ENCODE peak calls at places on chromosomes 2 and 18, in five cellular contexts. P, H, A, O and Y are unnamed samples.

GRCh38 chr18:73511751-73512525 is 635.7 kb downstream of the FBXO15 start:
- ATAC-seq in P (no peak), H (no peak), A (no peak), O (no peak), Y (no peak)

GRCh38 chr2:187390891-187391290 is 57.2 kb downstream of the CALCRL start:
- ATAC-seq in O (no peak), P (no peak), A (no peak), H (no peak), Y (no peak)

GRCh38 chr18:69233465-69234054 is 167.1 kb upstream of the DOK6 start:
- ATAC-seq in A (peak; percentile 67), O (no peak), H (no peak), P (no peak), Y (no peak)

GRCh38 chr18:74898965-74899364 is 301.3 kb downstream of the ZNF407 start:
- ATAC-seq in P (no peak), H (no peak), O (no peak), A (no peak), Y (no peak)

GRCh38 chr2:75429036-75429435 is 131.7 kb downstream of the EVA1A start:
- ATAC-seq in A (no peak), H (no peak), P (no peak), O (no peak), Y (no peak)

GRCh38 chr2:60569680-60570111 is 16.2 kb upstream of the BCL11A start:
- ATAC-seq in H (no peak), O (no peak), A (no peak), P (no peak), Y (no peak)

GRCh38 chr18:78087338-78087737 is 837.7 kb downstream of the GALR1 start:
- ATAC-seq in H (peak; percentile 34), O (peak; percentile 75), P (no peak), A (no peak), Y (no peak)

GRCh38 chr2:121043827-121044222 is 241.2 kb downstream of the TFCP2L1 start:
- ATAC-seq in P (peak; percentile 72), O (no peak), A (no peak), H (no peak), Y (no peak)

GRCh38 chr2:2779727-2780126 is 448.7 kb upstream of the MYT1L start:
- ATAC-seq in O (no peak), A (no peak), H (no peak), P (no peak), Y (no peak)

GRCh38 chr2:172438064-172438421 is 10.7 kb downstream of the ITGA6 start:
- ATAC-seq in H (no peak), P (no peak), A (no peak), O (no peak), Y (no peak)

GRCh38 chr18:24427484-24427883 is 1.0 kb downstream of the IMPACT start:
- ATAC-seq in H (peak; percentile 62), O (no peak), P (no peak), A (no peak), Y (no peak)

GRCh38 chr2:33104726-33105125 is 158.0 kb downstream of the LTBP1 start:
- ATAC-seq in P (no peak), A (no peak), H (peak; percentile 19), O (no peak), Y (peak; percentile 19)

GRCh38 chr2:8477511-8478132 is 204.2 kb upstream of the ID2 start:
- ATAC-seq in O (no peak), H (no peak), P (no peak), A (no peak), Y (peak; percentile 27)

GRCh38 chr2:240443891-240444301 is 8.4 kb downstream of the GPC1 start:
- ATAC-seq in A (no peak), H (no peak), O (no peak), P (no peak), Y (no peak)

GRCh38 chr2:196137271-196137670 is 34.1 kb downstream of the STK17B start:
- ATAC-seq in A (no peak), O (no peak), H (no peak), P (no peak), Y (no peak)

GRCh38 chr2:109172556-109173105 is 43.6 kb downstream of the SH3RF3 start:
- ATAC-seq in A (no peak), H (no peak), P (no peak), O (no peak), Y (no peak)

GRCh38 chr2:197174539-197175094 is 136.0 kb downstream of the ANKRD44 start:
- ATAC-seq in O (no peak), A (no peak), P (peak; percentile 42), H (no peak), Y (no peak)

GRCh38 chr2:111157071-111157661 is 36.5 kb downstream of the BCL2L11 start:
- ATAC-seq in A (no peak), H (no peak), O (no peak), P (no peak), Y (no peak)

GRCh38 chr2:166180951-166181812 is 53.4 kb upstream of the SCN1A start:
- ATAC-seq in P (peak; percentile 96), A (no peak), H (peak; percentile 89), O (peak; percentile 83), Y (no peak)

GRCh38 chr2:211737282-211737681 is 801.3 kb downstream of the ERBB4 start:
- ATAC-seq in A (no peak), P (no peak), O (no peak), H (no peak), Y (no peak)

GRCh38 chr2:41955641-41956040 is 92.2 kb upstream of the PKDCC start:
- ATAC-seq in H (no peak), O (no peak), A (no peak), P (no peak), Y (no peak)

GRCh38 chr2:31387850-31388249 is 26.7 kb downstream of the XDH start:
- ATAC-seq in P (peak; percentile 51), O (peak; percentile 27), A (no peak), H (no peak), Y (no peak)

GRCh38 chr2:238948765-238949641 is 101.1 kb downstream of the TWIST2 start:
- ATAC-seq in P (no peak), H (no peak), A (no peak), O (no peak), Y (no peak)

GRCh38 chr2:85844486-85844885 is 44.3 kb downstream of the ST3GAL5 start:
- ATAC-seq in O (no peak), P (no peak), H (no peak), A (no peak), Y (no peak)

GRCh38 chr2:27118525-27119329 is at the start of gene CGREF1:
- ATAC-seq in A (no peak), P (peak; percentile 40), O (no peak), H (no peak), Y (peak; percentile 35)

GRCh38 chr18:47370052-47370451 is 118.6 kb upstream of the SKOR2 start:
- ATAC-seq in H (no peak), P (no peak), A (no peak), O (no peak), Y (no peak)

DNA sequence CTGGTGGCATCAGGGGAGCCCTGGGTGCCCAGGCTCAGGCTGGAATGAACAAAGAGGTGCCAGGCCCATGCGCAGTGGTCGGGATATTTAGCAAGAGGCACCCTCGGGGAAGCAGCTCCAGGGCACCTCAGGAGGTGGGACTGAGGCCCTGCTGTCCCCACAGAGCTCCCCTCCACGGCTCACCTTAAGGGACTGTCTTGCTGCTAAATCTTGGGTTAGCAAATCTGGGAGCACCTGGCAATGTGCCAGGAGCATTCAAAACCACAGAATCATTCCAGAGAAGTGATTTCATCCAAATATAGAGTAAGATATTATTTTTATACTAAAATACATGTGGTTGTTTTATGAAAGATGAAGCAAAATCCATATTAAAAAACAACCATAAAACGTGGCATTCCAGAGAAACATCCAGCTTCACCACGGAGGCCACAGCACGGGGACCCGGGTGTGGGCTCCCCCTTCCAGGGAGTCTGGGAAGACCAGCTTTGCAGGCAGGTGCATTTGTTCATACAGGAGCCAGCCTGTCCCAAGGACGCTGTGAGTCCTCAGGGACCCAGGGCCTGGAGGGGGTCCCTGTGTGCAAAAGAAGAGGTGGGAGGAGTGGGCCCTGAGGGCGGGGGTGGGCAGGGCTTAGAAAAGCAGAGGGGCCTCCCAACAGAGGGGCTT is 16.3 kb downstream of the HS1BP3 start:
- ATAC-seq in P (no peak), O (no peak), H (no peak), A (no peak), Y (no peak)
- H3K27me3 ChIP-seq in P (no peaks in the 10 kb centered on the region), O (no peaks in the 10 kb centered on the region), H (peaks cover 4% of the 10 kb centered on the region), A (no peaks in the 10 kb centered on the region), Y (no peaks in the 10 kb centered on the region)

DNA sequence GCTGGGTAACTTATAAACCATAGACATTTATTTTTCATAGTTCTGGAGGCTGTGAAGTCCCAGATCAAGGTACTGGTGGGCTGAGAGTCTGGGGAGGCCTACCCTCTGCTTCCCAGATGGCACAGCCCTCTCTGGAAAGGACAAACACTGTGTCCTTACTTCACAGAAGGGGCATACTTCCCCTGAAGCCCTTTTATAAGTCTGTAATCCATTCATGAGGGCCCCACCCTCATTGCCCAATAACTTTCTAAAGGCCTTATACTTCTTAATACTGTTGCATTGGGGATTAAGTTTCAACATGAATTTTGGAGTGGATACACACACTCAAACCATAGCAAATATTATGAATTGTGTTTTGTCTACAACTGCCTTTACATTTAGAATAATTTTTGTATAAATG is 36.0 kb downstream of the ATIC start:
- ATAC-seq in P (no peak), H (no peak), O (no peak), A (no peak), Y (no peak)
- TF ChIP-seq POLR2A in P (no peak), H (no peak), O (no peak), A (no peak), Y (no peak)

DNA sequence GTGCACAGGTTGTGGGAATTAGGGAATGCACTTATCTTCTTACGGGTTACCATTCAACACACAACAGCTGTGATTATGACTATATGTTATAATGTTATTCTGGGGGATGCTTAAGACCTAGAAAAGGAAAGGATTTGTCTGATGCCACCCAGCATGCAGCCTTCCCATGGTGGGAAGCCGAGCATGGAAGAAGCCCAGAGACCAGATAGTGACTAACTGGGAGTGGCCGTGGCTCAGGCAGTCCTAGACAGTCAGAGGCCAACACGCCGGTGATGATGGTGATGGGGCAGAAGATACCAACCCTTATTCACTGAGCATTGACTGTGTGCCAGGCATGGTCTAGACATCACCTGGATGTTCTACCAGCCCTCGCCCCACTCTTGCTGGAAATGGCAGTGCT is 35.9 kb downstream of the CYRIA start:
- ATAC-seq in P (no peak), O (no peak), H (no peak), A (no peak), Y (no peak)
- H3K4me1 ChIP-seq in P (no peaks in the 10 kb centered on the region), O (peaks cover 36% of the 10 kb centered on the region), H (peaks cover 22% of the 10 kb centered on the region), A (peaks cover 17% of the 10 kb centered on the region), Y (peaks cover 19% of the 10 kb centered on the region)

GRCh38 chr18:45498270-45498625 is 117.0 kb upstream of the SLC14A2 start:
- ATAC-seq in P (no peak), O (no peak), H (no peak), A (no peak), Y (no peak)
- H3K27me3 ChIP-seq in P (peaks cover 4% of the 10 kb centered on the region), O (no peaks in the 10 kb centered on the region), H (no peaks in the 10 kb centered on the region), A (no peaks in the 10 kb centered on the region), Y (no peaks in the 10 kb centered on the region)

GRCh38 chr2:134417968-134418557 is 164.2 kb downstream of the MGAT5 start:
- ATAC-seq in A (no peak), P (no peak), H (no peak), O (no peak), Y (no peak)
- TF ChIP-seq POLR2A in A (no peak), P (no peak), H (no peak), O (no peak), Y (no peak)

DNA sequence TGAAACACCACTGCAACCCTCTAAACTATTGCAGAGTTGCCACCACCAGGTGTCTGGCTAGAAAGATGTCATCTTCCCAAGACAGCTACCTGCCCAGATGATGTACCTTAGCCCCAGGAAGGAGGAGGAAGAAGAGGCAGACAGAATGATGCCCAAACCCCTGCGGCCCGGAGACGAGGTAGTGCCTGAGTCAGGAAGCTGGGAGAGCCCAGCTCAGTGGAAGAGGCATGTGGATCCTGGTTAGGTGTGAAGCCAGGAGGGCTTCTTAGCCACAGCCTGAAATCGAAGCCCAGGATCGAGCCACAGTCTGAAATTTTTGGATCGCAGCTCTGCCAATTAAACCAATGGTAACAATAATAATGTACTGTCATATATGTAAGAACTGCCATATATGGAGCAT is 19.1 kb upstream of the CYP1B1 start:
- ATAC-seq in A (no peak), O (no peak), P (no peak), H (no peak), Y (no peak)
- H3K4me1 ChIP-seq in A (peaks cover 12% of the 10 kb centered on the region), O (peaks cover 15% of the 10 kb centered on the region), P (peaks cover 7% of the 10 kb centered on the region), H (no peaks in the 10 kb centered on the region), Y (peaks cover 58% of the 10 kb centered on the region)